ENCODE peak calls at places on chromosomes 1 and 21, in ten cellular contexts. O is GM23338, X is endothelial cell of umbilical vein, I is GM12891, C is Panc1, F is HCT116, V is breast epithelium, Z is GM12878, U is stomach, J is prostate gland. T is an unnamed sample.

GRCh38 chr1:205661429-205662134 is 18.7 kb downstream of the SLC45A3 start:
- DNase-seq in I (no peak), X (no peak), U (no peak), Z (no peak), F (no peak), V (no peak), J (no peak), O (no peak), C (no peak), T (no peak)

GRCh38 chr1:66364578-66365391 is 169.2 kb upstream of the SGIP1 start:
- DNase-seq in F (no peak), U (no peak), O (no peak), J (no peak), X (no peak), C (no peak), V (no peak), I (no peak), Z (no peak), T (no peak)

GRCh38 chr1:246450485-246451251 is 56.4 kb downstream of the SMYD3 start:
- DNase-seq in U (no peak), Z (no peak), J (no peak), O (peak), V (no peak), I (no peak), X (peak), C (peak), F (peak), T (no peak)

GRCh38 chr1:39142394-39143060 is 62.0 kb upstream of the MACF1 start:
- DNase-seq in C (no peak), X (no peak), J (peak), V (peak), F (peak), O (peak), I (no peak), Z (no peak), U (peak), T (peak)

GRCh38 chr1:172499636-172500141 is 33.3 kb upstream of the SUCO start:
- DNase-seq in F (peak), X (no peak), Z (no peak), J (peak), U (no peak), C (peak), V (no peak), I (no peak), O (no peak), T (peak)

GRCh38 chr1:94096797-94097549 is 24.0 kb downstream of the ABCA4 start:
- DNase-seq in V (no peak), F (no peak), I (no peak), X (no peak), C (no peak), Z (no peak), J (no peak), O (no peak), U (no peak), T (no peak)

GRCh38 chr1:103267271-103267670 is 158.9 kb upstream of the COL11A1 start:
- DNase-seq in U (no peak), O (no peak), F (no peak), J (no peak), V (no peak), C (no peak), Z (no peak), I (no peak), X (no peak), T (no peak)

GRCh38 chr1:70436617-70437236 is 25.7 kb downstream of the CTH start:
- DNase-seq in V (no peak), C (no peak), Z (no peak), U (no peak), X (peak), I (no peak), J (no peak), O (no peak), F (no peak), T (no peak)

GRCh38 chr1:34296059-34296458 is 119.4 kb downstream of the C1orf94 start:
- DNase-seq in C (no peak), I (no peak), V (no peak), Z (no peak), F (no peak), J (no peak), X (no peak), O (no peak), U (no peak), T (no peak)

GRCh38 chr1:207826557-207827487 is 75.0 kb downstream of the CD46 start:
- DNase-seq in C (no peak), O (no peak), Z (no peak), X (peak), I (no peak), J (peak), U (peak), V (peak), F (no peak), T (peak)

GRCh38 chr1:64489707-64490106 is 19.8 kb downstream of the CACHD1 start:
- DNase-seq in Z (no peak), I (no peak), V (no peak), O (no peak), F (no peak), X (no peak), U (no peak), C (no peak), J (no peak), T (no peak)

GRCh38 chr1:161162052-161162451 is 2.8 kb downstream of the USP21 start:
- DNase-seq in J (no peak), X (no peak), V (no peak), I (no peak), C (no peak), O (no peak), U (no peak), F (no peak), Z (no peak), T (peak)

GRCh38 chr1:20472860-20473711 is 12.9 kb downstream of the CAMK2N1 start:
- DNase-seq in Z (peak), F (no peak), J (no peak), O (peak), X (peak), V (no peak), C (no peak), U (peak), I (no peak), T (no peak)

GRCh38 chr1:236455242-236455641 is 61.2 kb downstream of the EDARADD start:
- DNase-seq in Z (no peak), X (no peak), V (no peak), I (no peak), F (no peak), J (peak), U (no peak), O (no peak), C (no peak), T (no peak)

GRCh38 chr1:232628335-232629214 is 1.4 kb downstream of the SIPA1L2 start:
- DNase-seq in X (peak), Z (no peak), J (no peak), U (no peak), I (no peak), F (no peak), C (no peak), V (no peak), O (no peak), T (no peak)

GRCh38 chr1:24322636-24323177 is 3.5 kb downstream of the GRHL3 start:
- DNase-seq in J (no peak), U (no peak), I (no peak), F (no peak), O (no peak), C (no peak), Z (no peak), X (peak), V (no peak), T (no peak)

GRCh38 chr1:198220428-198220827 is 63.6 kb downstream of the NEK7 start:
- DNase-seq in U (no peak), O (no peak), C (peak), I (no peak), V (no peak), J (no peak), F (peak), X (peak), Z (no peak), T (no peak)

GRCh38 chr1:81157686-81158085 is 643.0 kb upstream of the ADGRL2 start:
- DNase-seq in C (no peak), V (no peak), I (no peak), U (no peak), Z (no peak), J (no peak), F (no peak), O (no peak), X (no peak), T (no peak)

GRCh38 chr1:40622936-40623629 is 42.4 kb downstream of the RIMS3 start:
- DNase-seq in X (no peak), Z (no peak), C (no peak), O (no peak), F (no peak), I (no peak), V (peak), J (no peak), U (no peak), T (peak)

GRCh38 chr21:39657091-39657689 is 44.5 kb downstream of the B3GALT5 start:
- DNase-seq in O (no peak), J (no peak), I (no peak), U (no peak), C (no peak), F (no peak), X (no peak), Z (no peak), V (no peak), T (peak)

GRCh38 chr1:94063379-94063778 is 57.6 kb downstream of the ABCA4 start:
- DNase-seq in Z (no peak), V (no peak), U (peak), J (no peak), X (peak), O (peak), C (no peak), I (no peak), F (peak), T (peak)

GRCh38 chr1:165367375-165367993 is 11.0 kb upstream of the LMX1A start:
- DNase-seq in V (peak), I (peak), X (peak), O (peak), C (peak), U (peak), F (peak), Z (peak), J (peak), T (peak)

GRCh38 chr1:179865377-179865776 is 12.2 kb downstream of the TOR1AIP2 start:
- DNase-seq in V (no peak), Z (no peak), C (no peak), O (no peak), X (no peak), F (no peak), J (no peak), U (no peak), I (no peak), T (no peak)

GRCh38 chr1:81654147-81654546 is 146.6 kb upstream of the ADGRL2 start:
- DNase-seq in U (no peak), V (no peak), I (no peak), X (no peak), F (no peak), Z (no peak), O (no peak), C (no peak), J (no peak), T (no peak)

GRCh38 chr1:207495816-207496792 is at the start of gene CR1:
- DNase-seq in U (peak), X (no peak), F (no peak), V (no peak), C (no peak), I (peak), Z (no peak), O (peak), J (no peak), T (no peak)

GRCh38 chr1:176119549-176119948 is 87.5 kb downstream of the COP1 start:
- DNase-seq in U (no peak), X (peak), J (no peak), C (peak), V (no peak), I (no peak), Z (no peak), F (peak), O (peak), T (no peak)

GRCh38 chr1:223034270-223034798 is 108.7 kb downstream of the TLR5 start:
- DNase-seq in I (no peak), Z (no peak), X (no peak), O (no peak), F (no peak), C (no peak), U (no peak), V (no peak), J (no peak), T (no peak)

GRCh38 chr1:82388679-82389078 is 587.9 kb downstream of the ADGRL2 start:
- DNase-seq in V (no peak), Z (no peak), F (no peak), X (peak), U (no peak), O (no peak), I (no peak), C (no peak), J (peak), T (no peak)

GRCh38 chr1:222817529-222817928 is 2.7 kb downstream of the DISP1 start:
- DNase-seq in V (no peak), I (no peak), C (peak), Z (no peak), F (peak), U (no peak), O (no peak), X (peak), J (no peak), T (no peak)

GRCh38 chr1:172427191-172427590 is 6.7 kb downstream of the C1orf105 start:
- DNase-seq in J (no peak), F (no peak), Z (no peak), U (no peak), I (no peak), X (no peak), O (no peak), V (no peak), C (no peak), T (no peak)

GRCh38 chr1:151047591-151047924 is at the start of gene C1orf56:
- DNase-seq in V (peak), X (peak), Z (no peak), J (peak), C (no peak), F (no peak), O (peak), I (peak), U (peak), T (peak)

GRCh38 chr1:63915121-63915520 is 141.3 kb downstream of the ROR1 start:
- DNase-seq in F (no peak), V (no peak), I (peak), C (no peak), U (no peak), Z (no peak), J (no peak), X (peak), O (peak), T (no peak)

DNA sequence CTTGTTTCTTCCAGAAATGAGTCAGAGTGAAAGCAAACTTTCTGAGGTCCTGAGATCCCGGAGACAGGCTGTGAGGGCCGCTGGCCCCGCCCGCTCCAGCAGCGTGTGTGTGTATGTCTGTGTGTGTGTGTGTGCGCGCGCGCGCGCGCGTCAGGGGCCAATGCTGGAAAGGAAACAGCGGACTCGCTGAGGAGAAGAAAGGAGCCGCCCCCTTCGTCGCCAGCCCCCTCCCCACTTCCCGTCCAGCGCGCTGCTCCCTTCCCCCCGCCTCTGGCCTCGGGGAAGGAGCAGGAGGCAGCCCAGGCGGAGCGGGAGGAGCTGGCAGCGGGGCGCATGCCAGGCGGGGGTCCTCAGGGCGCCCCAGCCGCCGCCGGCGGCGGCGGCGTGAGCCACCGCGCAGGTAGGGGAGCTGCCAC is at the start of gene DISC1:
- DNase-seq in J (peak), V (peak), I (peak), X (peak), Z (no peak), U (peak), C (no peak), F (peak), O (peak), T (peak)
- TF ChIP-seq POLR2AphosphoS5 in J (peak), V (no peak), I (no peak), X (peak), Z (no peak), U (no peak), C (no peak), F (no peak), O (peak), T (no peak)

DNA sequence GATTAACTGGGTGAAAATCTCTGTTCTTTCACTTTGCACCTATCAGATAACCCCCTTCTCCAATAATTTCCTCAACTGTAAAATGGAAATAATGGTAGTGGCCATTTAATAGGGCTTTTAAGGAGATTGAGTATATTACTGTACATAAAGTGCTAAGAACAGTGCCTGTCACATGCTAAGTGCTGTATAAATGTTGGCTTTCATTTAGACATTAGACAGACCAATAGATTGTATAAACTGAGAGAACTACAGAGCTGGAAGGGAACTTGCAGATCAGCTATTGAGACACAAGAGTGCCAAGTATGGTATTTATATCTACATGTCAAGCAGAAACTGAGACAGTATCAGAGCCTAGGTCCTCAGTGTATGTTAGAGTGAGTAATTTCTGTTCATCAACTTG is 934.7 kb downstream of the PLA2G4A start:
- DNase-seq in Z (no peak), I (no peak), V (no peak), C (no peak), J (no peak), U (no peak), F (no peak), X (peak), O (no peak), T (no peak)
- TF ChIP-seq POLR2AphosphoS5 in Z (no peak), I (no peak), V (no peak), C (no peak), J (no peak), U (no peak), F (no peak), X (no peak), O (no peak), T (no peak)

GRCh38 chr1:147211577-147211976 is 13.6 kb downstream of the FMO5 start:
- DNase-seq in F (no peak), V (no peak), I (no peak), C (no peak), J (no peak), O (no peak), U (no peak), Z (no peak), X (no peak), T (no peak)

GRCh38 chr1:147213271-147213670 is 11.9 kb downstream of the FMO5 start:
- DNase-seq in C (no peak), I (no peak), U (no peak), X (no peak), O (no peak), J (no peak), V (no peak), F (no peak), Z (no peak), T (no peak)

GRCh38 chr1:147217142-147217541 is 8.0 kb downstream of the FMO5 start:
- DNase-seq in O (no peak), F (no peak), V (no peak), I (no peak), C (no peak), J (no peak), U (no peak), Z (no peak), X (no peak), T (no peak)

GRCh38 chr1:147215540-147215916 is 9.6 kb downstream of the FMO5 start:
- DNase-seq in O (no peak), U (no peak), X (no peak), J (no peak), F (no peak), Z (no peak), V (no peak), C (no peak), I (no peak), T (no peak)

GRCh38 chr1:147214842-147215539 is 10.1 kb downstream of the FMO5 start:
- DNase-seq in C (no peak), U (no peak), J (no peak), X (no peak), I (no peak), F (no peak), O (no peak), Z (no peak), V (no peak), T (no peak)
- TF ChIP-seq POLR2AphosphoS5 in C (no peak), U (no peak), J (peak), X (no peak), I (no peak), F (no peak), O (no peak), Z (no peak), V (no peak), T (no peak)

GRCh38 chr21:26840206-26840605 is 5.0 kb downstream of the ADAMTS1 start:
- DNase-seq in Z (no peak), I (no peak), C (no peak), O (no peak), V (no peak), U (no peak), X (no peak), F (no peak), J (no peak), T (no peak)
- TF ChIP-seq POLR2AphosphoS5 in Z (no peak), I (no peak), C (no peak), O (no peak), V (no peak), U (no peak), X (no peak), F (no peak), J (no peak), T (no peak)

GRCh38 chr1:18279713-18280074 is 172.1 kb downstream of the IGSF21 start:
- DNase-seq in U (no peak), V (no peak), Z (no peak), X (no peak), O (no peak), J (no peak), I (no peak), C (no peak), F (no peak), T (no peak)

GRCh38 chr1:18282851-18283600 is 175.4 kb downstream of the IGSF21 start:
- DNase-seq in U (no peak), V (no peak), I (no peak), J (no peak), F (no peak), O (peak), X (no peak), Z (peak), C (no peak), T (no peak)

GRCh38 chr1:18278953-18279712 is 171.5 kb downstream of the IGSF21 start:
- DNase-seq in V (no peak), C (no peak), U (no peak), Z (no peak), I (no peak), F (no peak), O (peak), J (no peak), X (no peak), T (no peak)

GRCh38 chr1:18283601-18284385 is 176.2 kb downstream of the IGSF21 start:
- DNase-seq in I (no peak), F (no peak), J (no peak), X (no peak), V (no peak), Z (peak), C (no peak), O (no peak), U (no peak), T (no peak)

DNA sequence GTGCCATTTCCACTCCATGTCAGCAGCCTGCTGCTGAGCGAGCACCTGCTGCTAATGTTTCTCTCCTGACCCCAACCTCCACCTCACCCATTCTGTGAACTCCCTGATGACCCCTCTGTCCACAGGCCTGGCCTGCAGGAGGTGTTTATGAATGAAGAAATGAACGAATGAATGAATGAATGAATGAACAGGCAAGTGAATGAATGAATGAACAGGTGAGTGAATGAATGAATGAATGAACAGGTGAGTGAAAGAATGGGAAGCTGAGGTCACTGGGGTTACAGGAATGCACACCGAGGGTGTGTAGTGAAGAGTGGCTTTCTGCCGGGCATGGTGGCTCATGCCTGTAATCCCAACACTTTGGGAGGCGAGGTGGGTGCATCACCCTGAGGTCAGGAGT is 173.4 kb downstream of the IGSF21 start:
- DNase-seq in O (no peak), V (no peak), Z (no peak), F (no peak), U (no peak), C (no peak), J (no peak), I (no peak), X (no peak), T (no peak)
- TF ChIP-seq POLR2AphosphoS5 in O (no peak), V (no peak), Z (no peak), F (no peak), U (no peak), C (no peak), J (no peak), I (no peak), X (no peak), T (no peak)

DNA sequence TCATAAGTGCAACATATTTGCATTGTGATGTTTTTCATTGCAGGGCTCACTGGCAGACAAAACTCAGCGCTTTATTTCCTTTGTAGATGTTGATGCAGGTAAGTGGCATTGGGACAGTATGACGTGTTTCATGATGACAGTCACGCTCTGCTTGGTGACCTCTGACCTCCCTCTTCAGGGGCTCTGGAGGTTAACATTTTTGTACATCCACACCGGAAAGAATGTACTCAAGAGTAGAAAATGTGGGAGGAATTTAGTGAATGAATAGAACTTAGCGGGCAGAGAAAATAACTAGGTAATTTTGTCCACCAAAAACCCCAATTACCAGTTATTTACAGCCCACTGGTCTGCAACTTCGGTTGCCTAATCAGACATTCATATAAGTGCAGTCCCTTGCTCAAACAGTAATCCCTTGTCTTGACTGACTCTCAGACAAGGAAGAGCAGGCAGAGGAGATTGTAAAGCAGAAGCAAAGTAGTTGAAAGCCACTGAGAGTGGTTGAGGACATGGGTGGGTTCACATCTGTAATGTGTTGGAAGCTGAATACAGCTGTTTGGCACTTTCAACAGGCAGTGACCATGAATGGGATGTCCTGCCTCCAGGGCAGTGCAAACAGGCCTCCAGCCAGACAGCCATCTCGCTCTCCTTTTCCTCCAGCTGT is 189.0 kb downstream of the NRIP1 start:
- DNase-seq in Z (peak), V (no peak), I (no peak), F (no peak), O (no peak), U (no peak), C (no peak), J (no peak), X (no peak), T (no peak)
- TF ChIP-seq POLR2AphosphoS5 in Z (no peak), V (no peak), I (no peak), F (no peak), O (no peak), U (no peak), C (no peak), J (no peak), X (no peak), T (no peak)